ENCODE peak calls at places on chromosome 19, in four cellular contexts. U is MM.1S, O is breast epithelium, J is cardiac muscle cell. K is an unnamed sample.
A peak's percentile ranks its signal among the peaks of the same experiment; 100 is the strongest.

GRCh38 chr19:2949939-2950285 is 5.1 kb upstream of the ZNF77 start:
- DNase-seq in U (no peak), O (no peak), J (peak; percentile 79), K (no peak)

GRCh38 chr19:19098084-19098702 is 34.4 kb downstream of the SLC25A42 start:
- DNase-seq in U (no peak), O (no peak), J (no peak), K (no peak)

GRCh38 chr19:35299523-35300339 is 7.8 kb downstream of the MAG start:
- DNase-seq in U (no peak), O (no peak), J (peak; percentile 37), K (no peak)

GRCh38 chr19:32843716-32844245 is 25.8 kb downstream of the SLC7A9 start:
- DNase-seq in U (no peak), O (no peak), J (no peak), K (no peak)

GRCh38 chr19:46728693-46729339 is 11.9 kb upstream of the PRKD2 start:
- DNase-seq in U (peak; percentile 73), O (no peak), J (peak; percentile 74), K (peak; percentile 79)

GRCh38 chr19:34308381-34309367 is 54.3 kb downstream of the GARRE1 start:
- DNase-seq in U (no peak), O (no peak), J (no peak), K (peak; percentile 85)

GRCh38 chr19:46840157-46840942 is 10.3 kb downstream of the AP2S1 start:
- DNase-seq in U (peak; percentile 64), O (no peak), J (peak; percentile 79), K (peak; percentile 44)

GRCh38 chr19:50555447-50556235 is 12.6 kb downstream of the LRRC4B start:
- DNase-seq in U (no peak), O (no peak), J (peak; percentile 73), K (no peak)

GRCh38 chr19:45475537-45476348 is 7.9 kb downstream of the FOSB start:
- DNase-seq in U (no peak), O (no peak), J (no peak), K (no peak)

GRCh38 chr19:12940897-12941296 is 2.5 kb downstream of the CALR start:
- DNase-seq in U (no peak), O (no peak), J (no peak), K (no peak)

GRCh38 chr19:52946322-52947310 is 16.1 kb downstream of the ZNF816 start:
- DNase-seq in U (no peak), O (peak; percentile 26), J (peak; percentile 32), K (no peak)

GRCh38 chr19:18141031-18141430 is 11.9 kb upstream of the PIK3R2 start:
- DNase-seq in U (no peak), O (no peak), J (no peak), K (no peak)

GRCh38 chr19:47996230-47996727 is 1.8 kb downstream of the ELSPBP1 start:
- DNase-seq in U (no peak), O (no peak), J (no peak), K (no peak)

GRCh38 chr19:49447485-49448431 is 3.9 kb downstream of the PIH1D1 start:
- DNase-seq in U (no peak), O (no peak), J (no peak), K (no peak)

GRCh38 chr19:47331931-47332547 is at the start of gene C5AR2:
- DNase-seq in U (no peak), O (no peak), J (no peak), K (no peak)

GRCh38 chr19:55703790-55704215 is 28.8 kb downstream of the EPN1 start:
- DNase-seq in U (no peak), O (no peak), J (no peak), K (peak; percentile 29)

GRCh38 chr19:16654621-16655020 is 5.3 kb downstream of the SMIM7 start:
- DNase-seq in U (no peak), O (no peak), J (no peak), K (no peak)

GRCh38 chr19:28377077-28377476 is 835.9 kb downstream of the UQCRFS1 start:
- DNase-seq in U (peak; percentile 36), O (no peak), J (peak; percentile 49), K (no peak)

GRCh38 chr19:1239420-1239795 is 1.6 kb upstream of the CBARP start:
- DNase-seq in U (no peak), O (no peak), J (no peak), K (no peak)

GRCh38 chr19:1238373-1239303 is 833 bp upstream of the CBARP start:
- DNase-seq in U (no peak), O (no peak), J (no peak), K (no peak)

GRCh38 chr19:1241417-1242095 is at the start of gene ATP5F1D:
- DNase-seq in U (peak; percentile 99), O (peak; percentile 91), J (peak; percentile 95), K (peak; percentile 91)

GRCh38 chr19:1239796-1240737 is 1.5 kb upstream of the ATP5F1D start:
- DNase-seq in U (peak; percentile 79), O (peak; percentile 84), J (peak; percentile 94), K (peak; percentile 96)

GRCh38 chr19:1240925-1241324 is 626 bp upstream of the ATP5F1D start:
- DNase-seq in U (no peak), O (no peak), J (no peak), K (no peak)
- H3K4me3 ChIP-seq in U (peak overlapping the region; percentile 88), O (no peak overlapping the region), J (peak overlapping the region; percentile 99), K (peak overlapping the region; percentile 57)

DNA sequence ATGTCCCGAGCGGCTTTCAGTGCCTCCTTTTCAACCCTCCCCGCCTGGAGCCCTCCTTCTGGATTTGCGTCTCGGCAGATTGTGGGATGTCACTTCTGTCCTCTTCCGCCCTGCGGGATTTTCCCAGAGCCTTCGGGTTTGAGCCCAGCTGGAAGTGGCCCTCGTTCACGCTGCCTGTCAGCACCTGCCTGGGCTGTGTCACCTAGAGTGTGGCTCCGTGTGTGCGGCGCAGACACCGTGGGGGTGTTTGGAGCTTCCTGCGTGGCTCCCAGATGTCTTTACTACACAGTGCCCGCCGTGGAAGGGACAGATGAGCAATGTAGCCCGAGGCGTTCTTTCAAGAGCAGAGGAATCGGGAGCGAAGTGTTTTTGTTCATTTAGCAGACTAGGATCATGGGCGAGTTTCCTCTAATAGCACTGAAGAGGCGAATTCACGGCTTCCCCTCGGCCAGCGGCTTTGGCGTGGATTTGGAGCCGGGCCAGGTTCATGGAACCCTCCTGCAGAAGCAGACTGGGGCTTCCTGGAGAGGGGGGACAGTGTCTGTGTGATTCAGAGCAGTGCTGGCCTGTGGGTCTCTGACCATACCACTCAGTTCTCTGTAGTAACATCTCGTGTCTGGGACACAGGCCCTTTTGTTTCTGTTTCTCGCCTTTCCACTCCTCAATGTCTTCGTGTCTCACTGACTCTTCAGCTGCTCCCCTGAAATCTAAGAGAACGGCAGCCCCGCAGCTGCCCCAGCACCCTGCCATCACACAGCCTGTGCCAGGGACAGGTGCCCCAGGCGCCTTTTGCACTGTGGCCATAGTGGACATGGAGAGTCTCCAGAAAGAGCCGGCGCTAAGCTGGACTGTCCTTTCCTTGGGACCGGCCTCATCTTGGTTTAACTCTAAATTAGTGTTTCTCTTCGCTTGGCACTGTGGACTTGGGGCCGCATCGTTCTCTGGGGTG is 68.1 kb downstream of the KDM4B start:
- DNase-seq in U (no peak), O (no peak), J (peak; percentile 54), K (no peak)
- H3K27ac ChIP-seq in U (no peak overlapping the region), O (peak overlapping the region; percentile 36), J (peak overlapping the region; percentile 85), K (no peak overlapping the region)

DNA sequence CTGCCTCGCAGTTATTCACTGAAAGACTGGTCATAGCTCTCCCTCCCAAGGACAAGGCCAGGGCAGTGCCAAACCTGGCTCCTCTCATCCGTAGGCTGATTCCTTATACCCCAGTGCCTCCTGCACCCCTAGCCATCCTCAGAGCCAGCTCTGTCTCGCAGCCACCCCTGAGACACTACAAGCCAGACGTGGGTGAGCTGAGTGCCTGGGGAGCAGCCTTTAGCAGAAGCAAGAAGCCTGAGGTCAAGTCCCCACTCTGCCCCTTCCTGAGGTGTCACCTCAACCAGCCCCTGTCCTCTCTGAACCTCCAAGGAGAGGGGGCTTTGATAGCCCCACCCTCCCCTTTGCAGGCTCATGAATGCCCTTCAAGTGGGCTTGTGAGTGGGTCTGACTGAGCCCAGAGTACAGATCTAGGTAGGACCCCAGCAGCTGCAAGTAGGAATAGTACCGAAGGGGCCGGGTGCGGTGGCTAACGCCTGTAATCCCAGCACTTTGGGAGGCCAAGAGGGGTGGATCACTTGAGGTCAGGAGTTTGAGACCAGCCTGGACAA is 14.8 kb upstream of the AKAP8L start:
- DNase-seq in U (no peak), O (no peak), J (no peak), K (no peak)
- H3K36me3 ChIP-seq in U (no peaks in the 10 kb centered on the region), O (peaks cover 2% of the 10 kb centered on the region), J (peaks cover 4% of the 10 kb centered on the region), K (no peaks in the 10 kb centered on the region)

GRCh38 chr19:1846517-1847205 is 1.6 kb downstream of the REXO1 start:
- DNase-seq in U (no peak), O (no peak), J (no peak), K (no peak)
- H3K4me3 ChIP-seq in U (peak overlapping the region; percentile 90), O (peak overlapping the region; percentile 99), J (peak overlapping the region; percentile 99), K (peak overlapping the region; percentile 85)

GRCh38 chr19:30540671-30541210 is 168.6 kb downstream of the ZNF536 start:
- DNase-seq in U (no peak), O (no peak), J (no peak), K (no peak)
- H3K27ac ChIP-seq in U (no peak overlapping the region), O (no peak overlapping the region), J (no peak overlapping the region), K (no peak overlapping the region)